ENCODE peak calls at places on chromosome 7, in ten cellular contexts. One of them, this sample, is unnamed.
A peak's percentile ranks its signal among the peaks of the same experiment; 100 is the strongest.

GRCh38 chr7:38773430-38773829 is 135.6 kb downstream of the VPS41 start:
- DNase-seq in fibroblast of lung: no peak
- DNase-seq in AG04450: no peak
- DNase-seq in A549: no peak
- DNase-seq in MM.1S: no peak
- DNase-seq in lower lobe of right lung: no peak
- DNase-seq in GM06990: no peak
- DNase-seq in GM12865: no peak
- DNase-seq in HFF-Myc: no peak
- DNase-seq in cardiac muscle cell: no peak
- DNase-seq in this sample: no peak

GRCh38 chr7:24304494-24305095 is 20.6 kb downstream of the NPY start:
- DNase-seq in fibroblast of lung: no peak
- DNase-seq in AG04450: no peak
- DNase-seq in A549: no peak
- DNase-seq in MM.1S: no peak
- DNase-seq in lower lobe of right lung: no peak
- DNase-seq in GM06990: no peak
- DNase-seq in GM12865: no peak
- DNase-seq in HFF-Myc: no peak
- DNase-seq in cardiac muscle cell: no peak
- DNase-seq in this sample: no peak

GRCh38 chr7:42972703-42973500 is 40.7 kb downstream of the MRPL32 start:
- DNase-seq in fibroblast of lung: peak; percentile 100
- DNase-seq in AG04450: peak; percentile 55
- DNase-seq in A549: peak; percentile 76
- DNase-seq in MM.1S: no peak
- DNase-seq in lower lobe of right lung: no peak
- DNase-seq in GM06990: no peak
- DNase-seq in GM12865: no peak
- DNase-seq in HFF-Myc: peak; percentile 98
- DNase-seq in cardiac muscle cell: peak; percentile 98
- DNase-seq in this sample: peak; percentile 51

GRCh38 chr7:47218378-47219176 is 363.3 kb downstream of the TNS3 start:
- DNase-seq in fibroblast of lung: no peak
- DNase-seq in AG04450: no peak
- DNase-seq in A549: no peak
- DNase-seq in MM.1S: no peak
- DNase-seq in lower lobe of right lung: no peak
- DNase-seq in GM06990: no peak
- DNase-seq in GM12865: no peak
- DNase-seq in HFF-Myc: no peak
- DNase-seq in cardiac muscle cell: peak; percentile 40
- DNase-seq in this sample: no peak

GRCh38 chr7:137801003-137801402 is 45.8 kb downstream of the DGKI start:
- DNase-seq in fibroblast of lung: peak; percentile 23
- DNase-seq in AG04450: no peak
- DNase-seq in A549: no peak
- DNase-seq in MM.1S: no peak
- DNase-seq in lower lobe of right lung: no peak
- DNase-seq in GM06990: no peak
- DNase-seq in GM12865: no peak
- DNase-seq in HFF-Myc: no peak
- DNase-seq in cardiac muscle cell: no peak
- DNase-seq in this sample: no peak

GRCh38 chr7:150377116-150377979 is 1.8 kb upstream of the ZNF775 start:
- DNase-seq in fibroblast of lung: no peak
- DNase-seq in AG04450: no peak
- DNase-seq in A549: no peak
- DNase-seq in MM.1S: peak; percentile 56
- DNase-seq in lower lobe of right lung: no peak
- DNase-seq in GM06990: no peak
- DNase-seq in GM12865: peak; percentile 38
- DNase-seq in HFF-Myc: no peak
- DNase-seq in cardiac muscle cell: no peak
- DNase-seq in this sample: no peak

GRCh38 chr7:26612742-26613141 is 251.6 kb downstream of the SKAP2 start:
- DNase-seq in fibroblast of lung: no peak
- DNase-seq in AG04450: no peak
- DNase-seq in A549: no peak
- DNase-seq in MM.1S: no peak
- DNase-seq in lower lobe of right lung: no peak
- DNase-seq in GM06990: no peak
- DNase-seq in GM12865: no peak
- DNase-seq in HFF-Myc: no peak
- DNase-seq in cardiac muscle cell: no peak
- DNase-seq in this sample: no peak

GRCh38 chr7:154746551-154746950 is 256.4 kb downstream of the PAXIP1 start:
- DNase-seq in fibroblast of lung: no peak
- DNase-seq in AG04450: no peak
- DNase-seq in A549: no peak
- DNase-seq in MM.1S: no peak
- DNase-seq in lower lobe of right lung: no peak
- DNase-seq in GM06990: no peak
- DNase-seq in GM12865: no peak
- DNase-seq in HFF-Myc: no peak
- DNase-seq in cardiac muscle cell: no peak
- DNase-seq in this sample: no peak

GRCh38 chr7:139772837-139773236 is 5.0 kb downstream of the HIPK2 start:
- DNase-seq in fibroblast of lung: no peak
- DNase-seq in AG04450: no peak
- DNase-seq in A549: no peak
- DNase-seq in MM.1S: no peak
- DNase-seq in lower lobe of right lung: no peak
- DNase-seq in GM06990: no peak
- DNase-seq in GM12865: no peak
- DNase-seq in HFF-Myc: no peak
- DNase-seq in cardiac muscle cell: no peak
- DNase-seq in this sample: no peak

GRCh38 chr7:128103498-128104108 is 72.4 kb upstream of the LRRC4 start:
- DNase-seq in fibroblast of lung: peak; percentile 38
- DNase-seq in AG04450: no peak
- DNase-seq in A549: no peak
- DNase-seq in MM.1S: no peak
- DNase-seq in lower lobe of right lung: peak; percentile 49
- DNase-seq in GM06990: peak; percentile 68
- DNase-seq in GM12865: peak; percentile 66
- DNase-seq in HFF-Myc: no peak
- DNase-seq in cardiac muscle cell: peak; percentile 76
- DNase-seq in this sample: no peak

GRCh38 chr7:2100278-2101205 is 132.2 kb downstream of the MAD1L1 start:
- DNase-seq in fibroblast of lung: no peak
- DNase-seq in AG04450: no peak
- DNase-seq in A549: peak; percentile 31
- DNase-seq in MM.1S: no peak
- DNase-seq in lower lobe of right lung: no peak
- DNase-seq in GM06990: peak; percentile 65
- DNase-seq in GM12865: peak; percentile 84
- DNase-seq in HFF-Myc: no peak
- DNase-seq in cardiac muscle cell: no peak
- DNase-seq in this sample: no peak

GRCh38 chr7:5425507-5426225 is 2.0 kb upstream of the TNRC18 start:
- DNase-seq in fibroblast of lung: peak; percentile 93
- DNase-seq in AG04450: peak; percentile 67
- DNase-seq in A549: peak; percentile 87
- DNase-seq in MM.1S: no peak
- DNase-seq in lower lobe of right lung: peak; percentile 86
- DNase-seq in GM06990: no peak
- DNase-seq in GM12865: no peak
- DNase-seq in HFF-Myc: no peak
- DNase-seq in cardiac muscle cell: peak; percentile 91
- DNase-seq in this sample: peak; percentile 75
- H3K4me3 ChIP-seq in fibroblast of lung: peak overlapping the region; percentile 94
- H3K4me3 ChIP-seq in AG04450: peak overlapping the region; percentile 86
- H3K4me3 ChIP-seq in A549: peak overlapping the region; percentile 74
- H3K4me3 ChIP-seq in MM.1S: peak overlapping the region; percentile 78
- H3K4me3 ChIP-seq in lower lobe of right lung: peak overlapping the region; percentile 96
- H3K4me3 ChIP-seq in GM06990: no peak overlapping the region
- H3K4me3 ChIP-seq in GM12865: no peak overlapping the region
- H3K4me3 ChIP-seq in HFF-Myc: peak overlapping the region; percentile 68
- H3K4me3 ChIP-seq in cardiac muscle cell: peak overlapping the region; percentile 96
- H3K4me3 ChIP-seq in this sample: peak overlapping the region; percentile 62

GRCh38 chr7:7405461-7405860 is 130.2 kb downstream of the COL28A1 start:
- DNase-seq in fibroblast of lung: no peak
- DNase-seq in AG04450: no peak
- DNase-seq in A549: no peak
- DNase-seq in MM.1S: no peak
- DNase-seq in lower lobe of right lung: no peak
- DNase-seq in GM06990: no peak
- DNase-seq in GM12865: no peak
- DNase-seq in HFF-Myc: no peak
- DNase-seq in cardiac muscle cell: no peak
- DNase-seq in this sample: no peak
- TF ChIP-seq CTCF in fibroblast of lung: no peak
- TF ChIP-seq CTCF in AG04450: no peak
- TF ChIP-seq CTCF in A549: no peak
- TF ChIP-seq CTCF in MM.1S: no peak
- TF ChIP-seq CTCF in lower lobe of right lung: no peak
- TF ChIP-seq CTCF in GM06990: no peak
- TF ChIP-seq CTCF in GM12865: no peak
- TF ChIP-seq CTCF in HFF-Myc: no peak
- TF ChIP-seq CTCF in cardiac muscle cell: no peak
- TF ChIP-seq CTCF in this sample: no peak

GRCh38 chr7:90345548-90346319 is 782 bp upstream of the GTPBP10 start:
- DNase-seq in fibroblast of lung: peak; percentile 55
- DNase-seq in AG04450: no peak
- DNase-seq in A549: peak; percentile 27
- DNase-seq in MM.1S: peak; percentile 29
- DNase-seq in lower lobe of right lung: no peak
- DNase-seq in GM06990: no peak
- DNase-seq in GM12865: peak; percentile 9
- DNase-seq in HFF-Myc: no peak
- DNase-seq in cardiac muscle cell: peak; percentile 64
- DNase-seq in this sample: no peak

GRCh38 chr7:90346326-90347125 is at the start of gene GTPBP10:
- DNase-seq in fibroblast of lung: peak; percentile 97
- DNase-seq in AG04450: peak; percentile 90
- DNase-seq in A549: peak; percentile 97
- DNase-seq in MM.1S: peak; percentile 97
- DNase-seq in lower lobe of right lung: peak; percentile 97
- DNase-seq in GM06990: peak; percentile 95
- DNase-seq in GM12865: peak; percentile 98
- DNase-seq in HFF-Myc: peak; percentile 81
- DNase-seq in cardiac muscle cell: peak; percentile 98
- DNase-seq in this sample: peak; percentile 90

GRCh38 chr7:90347759-90348158 is 1.2 kb downstream of the GTPBP10 start:
- DNase-seq in fibroblast of lung: no peak
- DNase-seq in AG04450: no peak
- DNase-seq in A549: no peak
- DNase-seq in MM.1S: no peak
- DNase-seq in lower lobe of right lung: no peak
- DNase-seq in GM06990: no peak
- DNase-seq in GM12865: peak; percentile 4
- DNase-seq in HFF-Myc: no peak
- DNase-seq in cardiac muscle cell: no peak
- DNase-seq in this sample: no peak

GRCh38 chr7:90349305-90349704 is 2.8 kb downstream of the GTPBP10 start:
- DNase-seq in fibroblast of lung: no peak
- DNase-seq in AG04450: no peak
- DNase-seq in A549: no peak
- DNase-seq in MM.1S: no peak
- DNase-seq in lower lobe of right lung: no peak
- DNase-seq in GM06990: no peak
- DNase-seq in GM12865: no peak
- DNase-seq in HFF-Myc: no peak
- DNase-seq in cardiac muscle cell: no peak
- DNase-seq in this sample: no peak

DNA sequence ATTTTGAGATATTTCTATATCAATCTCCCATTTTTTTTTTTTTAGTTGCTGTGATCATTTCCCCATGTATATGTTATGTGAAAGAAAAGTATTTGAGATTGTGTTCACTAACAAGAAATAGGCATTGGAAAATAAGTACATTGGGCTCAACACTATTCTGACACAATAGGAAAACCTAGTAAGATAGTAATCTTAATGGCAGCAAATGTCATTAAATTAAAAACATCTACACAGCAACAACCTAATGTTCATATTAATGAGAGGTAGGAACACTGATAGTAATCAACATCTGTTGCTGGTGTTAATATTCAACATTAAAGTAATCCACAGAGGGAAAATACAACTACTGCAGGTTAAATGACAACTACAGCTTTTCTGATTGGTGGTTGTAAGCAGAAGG is 1.5 kb upstream of the GTPBP10 start:
- DNase-seq in fibroblast of lung: no peak
- DNase-seq in AG04450: no peak
- DNase-seq in A549: no peak
- DNase-seq in MM.1S: no peak
- DNase-seq in lower lobe of right lung: no peak
- DNase-seq in GM06990: no peak
- DNase-seq in GM12865: no peak
- DNase-seq in HFF-Myc: no peak
- DNase-seq in cardiac muscle cell: no peak
- DNase-seq in this sample: no peak
- H3K4me3 ChIP-seq in fibroblast of lung: peak overlapping the region; percentile 99
- H3K4me3 ChIP-seq in AG04450: no peak overlapping the region
- H3K4me3 ChIP-seq in A549: no peak overlapping the region
- H3K4me3 ChIP-seq in MM.1S: no peak overlapping the region
- H3K4me3 ChIP-seq in lower lobe of right lung: peak overlapping the region; percentile 66
- H3K4me3 ChIP-seq in GM06990: no peak overlapping the region
- H3K4me3 ChIP-seq in GM12865: no peak overlapping the region
- H3K4me3 ChIP-seq in HFF-Myc: no peak overlapping the region
- H3K4me3 ChIP-seq in cardiac muscle cell: no peak overlapping the region
- H3K4me3 ChIP-seq in this sample: no peak overlapping the region

DNA sequence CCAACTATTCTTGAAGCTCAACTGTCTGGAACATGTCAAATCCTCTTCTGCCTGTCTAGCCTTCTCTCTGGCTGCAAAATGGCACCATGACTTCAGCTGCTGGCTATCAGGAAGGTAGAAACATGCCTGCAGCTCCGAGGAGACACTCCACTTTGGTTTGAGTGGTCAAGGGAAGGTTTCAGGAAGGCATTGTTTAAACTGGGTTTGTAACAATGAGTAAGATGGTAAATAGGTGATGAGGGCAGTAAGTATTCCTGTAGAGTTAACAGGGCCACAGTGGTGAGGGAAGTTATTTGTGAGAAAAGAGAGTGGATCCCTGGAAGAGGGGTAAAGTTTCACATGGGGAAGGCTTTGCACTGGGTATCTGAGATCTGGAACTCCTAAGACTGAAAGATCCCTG is 231.5 kb downstream of the ABCA13 start:
- DNase-seq in fibroblast of lung: no peak
- DNase-seq in AG04450: no peak
- DNase-seq in A549: no peak
- DNase-seq in MM.1S: no peak
- DNase-seq in lower lobe of right lung: no peak
- DNase-seq in GM06990: no peak
- DNase-seq in GM12865: no peak
- DNase-seq in HFF-Myc: no peak
- DNase-seq in cardiac muscle cell: no peak
- DNase-seq in this sample: no peak
- TF ChIP-seq CTCF in fibroblast of lung: no peak
- TF ChIP-seq CTCF in AG04450: no peak
- TF ChIP-seq CTCF in A549: no peak
- TF ChIP-seq CTCF in MM.1S: no peak
- TF ChIP-seq CTCF in lower lobe of right lung: no peak
- TF ChIP-seq CTCF in GM06990: no peak
- TF ChIP-seq CTCF in GM12865: no peak
- TF ChIP-seq CTCF in HFF-Myc: no peak
- TF ChIP-seq CTCF in cardiac muscle cell: no peak
- TF ChIP-seq CTCF in this sample: no peak

GRCh38 chr7:74083928-74084721 is 521 bp downstream of the LIMK1 start:
- DNase-seq in fibroblast of lung: peak; percentile 62
- DNase-seq in AG04450: no peak
- DNase-seq in A549: peak; percentile 58
- DNase-seq in MM.1S: peak; percentile 55
- DNase-seq in lower lobe of right lung: peak; percentile 64
- DNase-seq in GM06990: peak; percentile 41
- DNase-seq in GM12865: peak; percentile 22
- DNase-seq in HFF-Myc: no peak
- DNase-seq in cardiac muscle cell: peak; percentile 44
- DNase-seq in this sample: no peak
- H3K4me3 ChIP-seq in fibroblast of lung: peak overlapping the region; percentile 67
- H3K4me3 ChIP-seq in AG04450: peak overlapping the region; percentile 69
- H3K4me3 ChIP-seq in A549: peak overlapping the region; percentile 85
- H3K4me3 ChIP-seq in MM.1S: peak overlapping the region; percentile 75
- H3K4me3 ChIP-seq in lower lobe of right lung: peak overlapping the region; percentile 70
- H3K4me3 ChIP-seq in GM06990: peak overlapping the region; percentile 81
- H3K4me3 ChIP-seq in GM12865: peak overlapping the region; percentile 62
- H3K4me3 ChIP-seq in HFF-Myc: peak overlapping the region; percentile 68
- H3K4me3 ChIP-seq in cardiac muscle cell: peak overlapping the region; percentile 60
- H3K4me3 ChIP-seq in this sample: peak overlapping the region; percentile 44

This sample was measured in RWPE2.